ENCODE peak calls at places on chromosome 14, in seven cellular contexts. One of them, this sample, is unnamed.
A peak's percentile ranks its signal among the peaks of the same experiment; 100 is the strongest.

GRCh38 chr14:88934231-88934898 is 109.9 kb downstream of the TTC8 start:
- DNase-seq in GM13977: no peak
- DNase-seq in fibroblast of pulmonary artery: peak; percentile 3
- DNase-seq in WERI-Rb-1: no peak
- DNase-seq in stomach: no peak
- DNase-seq in astrocyte of the spinal cord: peak; percentile 43
- DNase-seq in NB4: no peak
- DNase-seq in this sample: no peak

GRCh38 chr14:101464984-101465794 is 96.1 kb upstream of the DIO3 start:
- DNase-seq in WERI-Rb-1: no peak
- DNase-seq in GM13977: no peak
- DNase-seq in fibroblast of pulmonary artery: no peak
- DNase-seq in NB4: no peak
- DNase-seq in stomach: peak; percentile 20
- DNase-seq in astrocyte of the spinal cord: no peak
- DNase-seq in this sample: no peak

GRCh38 chr14:75196468-75196867 is 20.1 kb upstream of the TMED10 start:
- DNase-seq in stomach: peak; percentile 45
- DNase-seq in NB4: peak; percentile 69
- DNase-seq in astrocyte of the spinal cord: no peak
- DNase-seq in GM13977: no peak
- DNase-seq in WERI-Rb-1: no peak
- DNase-seq in fibroblast of pulmonary artery: no peak
- DNase-seq in this sample: no peak

GRCh38 chr14:30443368-30444007 is 115.5 kb upstream of the G2E3 start:
- DNase-seq in fibroblast of pulmonary artery: peak; percentile 67
- DNase-seq in GM13977: peak; percentile 9
- DNase-seq in WERI-Rb-1: no peak
- DNase-seq in astrocyte of the spinal cord: peak; percentile 53
- DNase-seq in NB4: peak; percentile 36
- DNase-seq in stomach: no peak
- DNase-seq in this sample: peak; percentile 44

GRCh38 chr14:57656853-57657252 is 163.2 kb upstream of the CCDC198 start:
- DNase-seq in GM13977: no peak
- DNase-seq in NB4: no peak
- DNase-seq in fibroblast of pulmonary artery: no peak
- DNase-seq in stomach: no peak
- DNase-seq in astrocyte of the spinal cord: no peak
- DNase-seq in WERI-Rb-1: no peak
- DNase-seq in this sample: no peak

GRCh38 chr14:88473791-88474190 is 81.0 kb downstream of the PTPN21 start:
- DNase-seq in WERI-Rb-1: no peak
- DNase-seq in stomach: no peak
- DNase-seq in NB4: no peak
- DNase-seq in astrocyte of the spinal cord: no peak
- DNase-seq in fibroblast of pulmonary artery: peak; percentile 22
- DNase-seq in GM13977: no peak
- DNase-seq in this sample: peak; percentile 66

GRCh38 chr14:73744175-73744867 is 30.1 kb upstream of the PNMA1 start:
- DNase-seq in WERI-Rb-1: no peak
- DNase-seq in GM13977: no peak
- DNase-seq in NB4: no peak
- DNase-seq in stomach: no peak
- DNase-seq in fibroblast of pulmonary artery: no peak
- DNase-seq in astrocyte of the spinal cord: no peak
- DNase-seq in this sample: no peak

GRCh38 chr14:66174453-66174891 is 311.7 kb upstream of the CCDC196 start:
- DNase-seq in astrocyte of the spinal cord: no peak
- DNase-seq in GM13977: no peak
- DNase-seq in stomach: no peak
- DNase-seq in NB4: no peak
- DNase-seq in WERI-Rb-1: no peak
- DNase-seq in fibroblast of pulmonary artery: peak; percentile 33
- DNase-seq in this sample: no peak

GRCh38 chr14:76995279-76996035 is 33.1 kb downstream of the IRF2BPL start:
- DNase-seq in fibroblast of pulmonary artery: no peak
- DNase-seq in stomach: peak; percentile 65
- DNase-seq in GM13977: no peak
- DNase-seq in WERI-Rb-1: no peak
- DNase-seq in astrocyte of the spinal cord: no peak
- DNase-seq in NB4: no peak
- DNase-seq in this sample: no peak

GRCh38 chr14:22556021-22556989 is 32.7 kb downstream of the DAD1 start:
- DNase-seq in stomach: peak; percentile 74
- DNase-seq in astrocyte of the spinal cord: peak; percentile 94
- DNase-seq in WERI-Rb-1: no peak
- DNase-seq in GM13977: peak; percentile 88
- DNase-seq in NB4: peak; percentile 99
- DNase-seq in fibroblast of pulmonary artery: peak; percentile 80
- DNase-seq in this sample: peak; percentile 89

GRCh38 chr14:93295541-93296220 is 37.2 kb downstream of the BTBD7 start:
- DNase-seq in NB4: no peak
- DNase-seq in WERI-Rb-1: no peak
- DNase-seq in astrocyte of the spinal cord: no peak
- DNase-seq in GM13977: no peak
- DNase-seq in fibroblast of pulmonary artery: no peak
- DNase-seq in stomach: no peak
- DNase-seq in this sample: no peak

GRCh38 chr14:81206115-81206514 is 14.6 kb downstream of the GTF2A1 start:
- DNase-seq in NB4: no peak
- DNase-seq in fibroblast of pulmonary artery: no peak
- DNase-seq in GM13977: no peak
- DNase-seq in stomach: no peak
- DNase-seq in astrocyte of the spinal cord: no peak
- DNase-seq in WERI-Rb-1: no peak
- DNase-seq in this sample: no peak

GRCh38 chr14:81772391-81772790 is 238.7 kb upstream of the SEL1L start:
- DNase-seq in WERI-Rb-1: no peak
- DNase-seq in GM13977: no peak
- DNase-seq in NB4: peak; percentile 70
- DNase-seq in fibroblast of pulmonary artery: no peak
- DNase-seq in astrocyte of the spinal cord: no peak
- DNase-seq in stomach: no peak
- DNase-seq in this sample: no peak

GRCh38 chr14:22973217-22974032 is 8.9 kb downstream of the AJUBA start:
- DNase-seq in astrocyte of the spinal cord: peak; percentile 74
- DNase-seq in GM13977: peak; percentile 70
- DNase-seq in stomach: peak; percentile 51
- DNase-seq in NB4: peak; percentile 67
- DNase-seq in WERI-Rb-1: peak; percentile 48
- DNase-seq in fibroblast of pulmonary artery: peak; percentile 82
- DNase-seq in this sample: peak; percentile 79

GRCh38 chr14:101506211-101506920 is 54.9 kb upstream of the DIO3 start:
- DNase-seq in astrocyte of the spinal cord: no peak
- DNase-seq in fibroblast of pulmonary artery: no peak
- DNase-seq in WERI-Rb-1: peak; percentile 2
- DNase-seq in NB4: no peak
- DNase-seq in GM13977: no peak
- DNase-seq in stomach: peak; percentile 18
- DNase-seq in this sample: no peak

GRCh38 chr14:71610797-71611196 is 321.4 kb upstream of the RGS6 start:
- DNase-seq in astrocyte of the spinal cord: no peak
- DNase-seq in GM13977: no peak
- DNase-seq in fibroblast of pulmonary artery: no peak
- DNase-seq in stomach: no peak
- DNase-seq in WERI-Rb-1: no peak
- DNase-seq in NB4: no peak
- DNase-seq in this sample: no peak

GRCh38 chr14:22184157-22185025 is 404.6 kb downstream of the DAD1 start:
- DNase-seq in WERI-Rb-1: no peak
- DNase-seq in astrocyte of the spinal cord: peak; percentile 76
- DNase-seq in NB4: no peak
- DNase-seq in GM13977: no peak
- DNase-seq in stomach: no peak
- DNase-seq in fibroblast of pulmonary artery: no peak
- DNase-seq in this sample: no peak

GRCh38 chr14:36183402-36183801 is 6.9 kb upstream of the PTCSC3 start:
- DNase-seq in fibroblast of pulmonary artery: no peak
- DNase-seq in NB4: no peak
- DNase-seq in stomach: no peak
- DNase-seq in astrocyte of the spinal cord: no peak
- DNase-seq in WERI-Rb-1: no peak
- DNase-seq in GM13977: no peak
- DNase-seq in this sample: no peak
- TF ChIP-seq CTCF in fibroblast of pulmonary artery: no peak
- TF ChIP-seq CTCF in NB4: no peak
- TF ChIP-seq CTCF in stomach: no peak
- TF ChIP-seq CTCF in astrocyte of the spinal cord: no peak
- TF ChIP-seq CTCF in WERI-Rb-1: no peak
- TF ChIP-seq CTCF in GM13977: no peak
- TF ChIP-seq CTCF in this sample: no peak

GRCh38 chr14:63212209-63212608 is 8.0 kb downstream of the RHOJ start:
- DNase-seq in WERI-Rb-1: no peak
- DNase-seq in GM13977: no peak
- DNase-seq in stomach: no peak
- DNase-seq in astrocyte of the spinal cord: no peak
- DNase-seq in fibroblast of pulmonary artery: no peak
- DNase-seq in NB4: no peak
- DNase-seq in this sample: no peak
- TF ChIP-seq CTCF in WERI-Rb-1: peak; percentile 18
- TF ChIP-seq CTCF in GM13977: no peak
- TF ChIP-seq CTCF in stomach: no peak
- TF ChIP-seq CTCF in astrocyte of the spinal cord: no peak
- TF ChIP-seq CTCF in fibroblast of pulmonary artery: peak; percentile 20
- TF ChIP-seq CTCF in NB4: no peak
- TF ChIP-seq CTCF in this sample: peak; percentile 18

DNA sequence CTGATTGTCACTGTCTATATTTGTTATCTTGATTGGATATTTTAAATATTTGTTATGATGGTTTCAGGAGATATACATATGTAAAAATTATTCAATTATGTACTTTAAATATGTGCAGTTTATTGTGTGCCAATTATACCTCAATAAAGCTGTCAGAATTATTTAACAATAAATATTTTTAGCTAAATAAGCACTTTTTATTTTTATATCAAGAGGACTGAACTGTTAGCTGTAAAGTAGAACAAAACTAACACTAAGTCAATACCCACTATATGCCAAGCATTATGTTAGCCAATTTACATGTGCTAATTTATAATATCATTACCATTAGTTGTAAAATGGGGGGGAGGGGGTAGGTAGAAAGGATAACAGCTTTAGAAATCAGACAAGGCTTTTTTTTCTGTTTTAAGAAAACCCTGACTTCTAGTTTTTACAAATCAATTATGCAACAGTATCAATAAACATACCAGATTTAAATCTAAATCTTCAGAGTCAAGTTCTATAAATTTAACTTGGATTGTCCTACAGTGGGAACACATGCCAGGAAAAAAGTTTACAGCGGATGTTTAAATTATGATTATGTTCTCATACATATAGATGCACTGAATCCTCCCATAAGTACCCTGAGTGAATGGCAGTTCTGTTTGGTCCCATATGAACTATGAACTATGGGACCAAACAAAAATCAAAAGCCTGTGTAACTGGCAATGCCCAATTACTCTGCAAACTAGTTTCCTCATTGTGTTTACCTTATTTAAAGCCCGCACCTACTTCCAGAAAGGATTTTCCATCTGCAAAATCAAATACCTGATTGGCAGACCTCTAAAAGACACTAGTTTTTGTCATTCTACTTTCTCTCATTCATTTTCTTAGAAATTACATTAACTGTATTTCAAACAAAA is 2.8 kb downstream of the RALGAPA1 start:
- DNase-seq in stomach: no peak
- DNase-seq in GM13977: no peak
- DNase-seq in WERI-Rb-1: no peak
- DNase-seq in NB4: no peak
- DNase-seq in fibroblast of pulmonary artery: no peak
- DNase-seq in astrocyte of the spinal cord: no peak
- DNase-seq in this sample: no peak
- TF ChIP-seq CTCF in stomach: no peak
- TF ChIP-seq CTCF in GM13977: no peak
- TF ChIP-seq CTCF in WERI-Rb-1: no peak
- TF ChIP-seq CTCF in NB4: no peak
- TF ChIP-seq CTCF in fibroblast of pulmonary artery: no peak
- TF ChIP-seq CTCF in astrocyte of the spinal cord: no peak
- TF ChIP-seq CTCF in this sample: no peak

DNA sequence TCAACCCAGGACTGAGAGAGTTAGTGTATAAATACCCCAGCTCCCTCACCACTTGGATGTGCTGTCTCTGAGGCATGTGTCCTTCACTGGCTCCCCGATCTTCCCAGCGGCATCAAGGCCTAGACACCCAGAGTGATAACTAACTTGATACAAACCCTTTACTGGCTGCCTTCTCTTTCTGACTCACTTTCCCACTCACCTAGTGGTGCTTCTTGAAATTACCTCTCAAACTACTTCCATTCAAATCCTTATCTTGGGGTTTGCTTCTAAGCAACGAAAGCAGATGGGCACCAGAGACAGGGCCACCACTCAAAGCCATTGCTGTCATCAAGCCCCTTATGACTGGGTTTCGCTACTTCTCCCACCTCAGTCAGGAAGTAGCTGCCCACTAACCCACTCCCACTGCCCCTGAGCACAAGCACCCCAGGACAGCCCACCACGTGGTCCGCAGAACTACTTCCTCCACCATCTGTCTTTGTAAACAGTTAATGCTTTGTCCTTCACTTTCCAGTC is 17.2 kb downstream of the ZFP36L1 start:
- DNase-seq in NB4: peak; percentile 34
- DNase-seq in WERI-Rb-1: no peak
- DNase-seq in stomach: peak; percentile 17
- DNase-seq in fibroblast of pulmonary artery: no peak
- DNase-seq in GM13977: no peak
- DNase-seq in astrocyte of the spinal cord: no peak
- DNase-seq in this sample: no peak
- TF ChIP-seq CTCF in NB4: peak; percentile 26
- TF ChIP-seq CTCF in WERI-Rb-1: peak; percentile 28
- TF ChIP-seq CTCF in stomach: no peak
- TF ChIP-seq CTCF in fibroblast of pulmonary artery: no peak
- TF ChIP-seq CTCF in GM13977: peak; percentile 32
- TF ChIP-seq CTCF in astrocyte of the spinal cord: peak; percentile 0
- TF ChIP-seq CTCF in this sample: no peak

DNA sequence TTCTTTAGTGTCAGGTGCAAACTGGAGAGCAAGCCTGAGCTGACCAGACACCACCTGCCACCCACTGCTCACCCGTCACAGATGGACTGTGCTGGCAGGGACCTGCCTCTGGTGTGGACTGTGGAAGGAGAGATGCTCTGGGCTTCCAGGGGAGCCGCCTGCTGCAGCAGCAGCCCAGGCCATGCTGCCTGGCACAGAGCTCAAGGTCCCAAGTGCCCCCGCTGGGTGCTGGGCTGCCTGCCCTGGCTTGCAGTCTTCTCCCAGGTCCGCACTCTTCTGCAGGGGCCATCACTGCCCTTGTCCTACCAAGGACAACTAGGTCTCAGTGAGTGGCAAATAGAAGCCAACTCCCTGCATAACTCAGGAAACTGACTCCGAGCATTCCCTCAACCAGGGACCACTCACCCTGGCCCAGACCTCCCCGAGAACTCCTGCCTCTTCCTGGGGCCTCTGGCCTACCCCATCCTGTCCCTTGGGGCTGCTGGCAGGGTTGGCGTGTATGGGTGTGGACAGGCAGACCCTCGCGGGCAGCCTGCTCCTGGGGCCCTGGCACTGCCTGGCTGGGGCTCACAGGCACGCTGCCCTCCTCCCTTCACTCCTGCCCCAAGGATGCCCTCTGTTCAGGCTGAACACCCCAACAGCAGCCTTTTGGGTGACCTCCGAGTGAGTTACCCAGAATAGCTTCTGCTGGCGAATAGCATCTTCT is 9.3 kb downstream of the AMN start:
- DNase-seq in fibroblast of pulmonary artery: no peak
- DNase-seq in astrocyte of the spinal cord: no peak
- DNase-seq in GM13977: peak; percentile 35
- DNase-seq in stomach: no peak
- DNase-seq in WERI-Rb-1: no peak
- DNase-seq in NB4: no peak
- DNase-seq in this sample: no peak
- TF ChIP-seq CTCF in fibroblast of pulmonary artery: no peak
- TF ChIP-seq CTCF in astrocyte of the spinal cord: no peak
- TF ChIP-seq CTCF in GM13977: no peak
- TF ChIP-seq CTCF in stomach: no peak
- TF ChIP-seq CTCF in WERI-Rb-1: no peak
- TF ChIP-seq CTCF in NB4: no peak
- TF ChIP-seq CTCF in this sample: no peak